ENCODE peak calls at places on chromosome X, in nine cellular contexts. A is HEK293T; B is activated T-cell treated with anti-CD3 and anti-CD28 coated beads, Interleukin-2, amount 50 U/mL, for 48 hours; N is fibroblast of mammary gland; K is lower lobe of right lung; H is skeletal muscle cell; X is activated CD4-positive, alpha-beta T cell treated with anti-CD3 and anti-CD28 coated beads, Interleukin-2, amount 50 U/mL, for 1 hour; G is GM13977; M is stimulated activated CD4-positive, alpha-beta T cell treated with anti-CD3 and anti-CD28 coated beads, Interleukin-2, amount 100 ng/mL, for 48 hours. W is an unnamed sample.

GRCh38 chrX:24466025-24466424 is 939 bp downstream of the PDK3 start:
- DNase-seq in G (no peak), A (no peak), N (no peak), H (no peak), K (no peak), M (no peak), X (no peak), B (no peak), W (no peak)

GRCh38 chrX:115192244-115192700 is 3.1 kb downstream of the RBMXL3 start:
- DNase-seq in G (no peak), M (no peak), H (no peak), B (no peak), N (no peak), K (no peak), A (no peak), X (no peak), W (no peak)

GRCh38 chrX:106401965-106402559 is 209.7 kb upstream of the RADX start:
- DNase-seq in B (no peak), M (no peak), X (no peak), A (no peak), H (no peak), G (no peak), N (no peak), K (no peak), W (no peak)

GRCh38 chrX:68945603-68946228 is 116.9 kb downstream of the EFNB1 start:
- DNase-seq in N (peak; percentile 65), A (peak; percentile 57), M (no peak), X (no peak), B (peak; percentile 20), H (no peak), G (peak; percentile 9), K (no peak), W (no peak)

GRCh38 chrX:154355094-154355775 is 19.2 kb downstream of the FLNA start:
- DNase-seq in K (peak; percentile 85), M (no peak), A (no peak), H (no peak), N (no peak), B (no peak), X (peak; percentile 1), G (no peak), W (no peak)

GRCh38 chrX:154327026-154327820 is 31.6 kb downstream of the TKTL1 start:
- DNase-seq in K (no peak), B (no peak), H (no peak), N (no peak), G (no peak), A (no peak), M (no peak), X (peak; percentile 42), W (no peak)

GRCh38 chrX:43559643-43560042 is 96.5 kb upstream of the MAOA start:
- DNase-seq in B (peak; percentile 56), X (peak; percentile 0), A (peak; percentile 27), H (no peak), N (peak; percentile 57), M (peak; percentile 5), G (no peak), K (no peak), W (no peak)

GRCh38 chrX:39577976-39578962 is 519.5 kb downstream of the BCOR start:
- DNase-seq in A (no peak), M (peak; percentile 41), N (no peak), H (peak; percentile 9), B (peak; percentile 75), X (peak; percentile 23), K (no peak), G (peak; percentile 61), W (no peak)

GRCh38 chrX:53718073-53718472 is 31.6 kb upstream of the HUWE1 start:
- DNase-seq in N (no peak), G (no peak), A (no peak), M (no peak), B (no peak), K (no peak), H (no peak), X (no peak), W (no peak)

GRCh38 chrX:150763810-150764209 is 70.6 kb downstream of the MTMR1 start:
- DNase-seq in A (no peak), N (no peak), H (no peak), G (no peak), B (peak; percentile 10), M (no peak), K (no peak), X (no peak), W (no peak)

GRCh38 chrX:19543951-19544359 is 28.6 kb upstream of the MAP3K15 start:
- DNase-seq in K (no peak), H (no peak), G (no peak), A (no peak), X (no peak), N (no peak), M (no peak), B (no peak), W (no peak)

GRCh38 chrX:97860206-97860605 is 976.5 kb downstream of the RPA4 start:
- DNase-seq in X (no peak), G (no peak), A (no peak), B (no peak), H (peak; percentile 20), K (no peak), N (no peak), M (no peak), W (no peak)

GRCh38 chrX:119625843-119626242 is 19.6 kb upstream of the NKRF start:
- DNase-seq in G (no peak), K (no peak), M (no peak), A (no peak), N (no peak), X (no peak), B (no peak), H (no peak), W (no peak)

GRCh38 chrX:9312922-9313867 is 151.7 kb upstream of the TBL1X start:
- DNase-seq in M (peak; percentile 69), X (peak; percentile 71), K (peak; percentile 69), G (peak; percentile 31), B (peak; percentile 92), N (no peak), A (peak; percentile 66), H (no peak), W (no peak)

GRCh38 chrX:118948270-118948669 is 26.1 kb upstream of the LONRF3 start:
- DNase-seq in B (no peak), H (no peak), M (no peak), N (no peak), K (no peak), A (no peak), G (no peak), X (no peak), W (no peak)

GRCh38 chrX:129529685-129530281 is 6.5 kb upstream of the SMARCA1 start:
- DNase-seq in H (no peak), M (no peak), A (no peak), X (no peak), B (no peak), K (no peak), G (no peak), N (peak; percentile 55), W (no peak)

GRCh38 chrX:67546496-67547423 is 2.9 kb downstream of the AR start:
- DNase-seq in G (no peak), K (no peak), B (no peak), A (no peak), H (no peak), N (no peak), X (no peak), M (no peak), W (no peak)

GRCh38 chrX:75365243-75365975 is 91.5 kb downstream of the UPRT start:
- DNase-seq in G (no peak), K (no peak), A (no peak), B (no peak), H (no peak), X (no peak), M (no peak), N (no peak), W (no peak)

GRCh38 chrX:989959-990510 is 222.4 kb downstream of the CRLF2 start:
- DNase-seq in X (peak; percentile 2), K (no peak), A (peak; percentile 53), M (no peak), B (peak; percentile 79), H (peak; percentile 83), G (peak; percentile 76), N (peak; percentile 94), W (peak; percentile 99)

GRCh38 chrX:98067611-98068010 is 1183.9 kb downstream of the RPA4 start:
- DNase-seq in B (no peak), X (no peak), H (no peak), A (no peak), K (no peak), G (no peak), N (peak; percentile 13), M (no peak), W (no peak)

GRCh38 chrX:53997751-53998150 is 46.5 kb downstream of the PHF8 start:
- DNase-seq in M (no peak), X (no peak), B (no peak), K (no peak), N (no peak), H (no peak), A (no peak), G (no peak), W (no peak)

GRCh38 chrX:139194571-139195280 is 335.8 kb upstream of the F9 start:
- DNase-seq in A (no peak), G (no peak), M (no peak), H (no peak), K (peak; percentile 55), N (no peak), B (no peak), X (no peak), W (no peak)

GRCh38 chrX:154374361-154375155 is at the start of gene FLNA:
- DNase-seq in B (no peak), M (no peak), G (peak; percentile 64), N (no peak), A (no peak), X (no peak), K (no peak), H (no peak), W (no peak)

GRCh38 chrX:133495464-133496391 is 80.4 kb upstream of the GPC4 start:
- DNase-seq in A (no peak), N (peak; percentile 79), G (no peak), B (no peak), K (no peak), X (no peak), M (no peak), H (peak; percentile 47), W (peak; percentile 77)

GRCh38 chrX:39840141-39841126 is 257.3 kb downstream of the BCOR start:
- DNase-seq in B (no peak), K (no peak), M (no peak), G (no peak), H (no peak), N (no peak), A (no peak), X (no peak), W (no peak)

GRCh38 chrX:136275553-136275952 is 24.4 kb upstream of the MAP7D3 start:
- DNase-seq in K (no peak), G (no peak), B (no peak), A (no peak), X (no peak), H (no peak), M (no peak), N (no peak), W (no peak)

GRCh38 chrX:153766098-153766817 is 2.2 kb downstream of the PLXNB3 start:
- DNase-seq in B (peak; percentile 29), K (peak; percentile 30), G (peak; percentile 39), X (no peak), N (peak; percentile 66), H (peak; percentile 41), M (no peak), A (no peak), W (peak; percentile 15)

GRCh38 chrX:17456526-17456925 is 81.5 kb downstream of the NHS start:
- DNase-seq in X (no peak), N (no peak), K (no peak), M (no peak), B (no peak), H (no peak), G (no peak), A (no peak), W (no peak)

GRCh38 chrX:26845051-26845450 is 618.1 kb downstream of the PPP4R3C start:
- DNase-seq in K (no peak), A (no peak), M (no peak), X (no peak), H (peak; percentile 48), G (no peak), B (no peak), N (peak; percentile 21), W (no peak)

GRCh38 chrX:8430444-8430843 is 34.2 kb upstream of the VCX3B start:
- DNase-seq in G (no peak), A (no peak), M (no peak), N (no peak), H (no peak), B (no peak), K (no peak), X (no peak), W (no peak)

GRCh38 chrX:103629295-103630170 is 758 bp downstream of the TCEAL1 start:
- DNase-seq in B (peak; percentile 40), M (no peak), X (peak; percentile 0), N (peak; percentile 73), K (peak; percentile 66), G (peak; percentile 21), A (peak; percentile 82), H (peak; percentile 25), W (peak; percentile 35)